ENCODE peak calls at places on chromosomes 12 and 14, in nine cellular contexts. R is CD4-positive, CD25-positive, alpha-beta regulatory T cell; T is neural progenitor cell; G is fibroblast of lung; X is A549; A is kidney; O is HepG2; F is neuronal stem cell; S is GM23248. I is an unnamed sample.
A peak's percentile ranks its signal among the peaks of the same experiment; 100 is the strongest.

GRCh38 chr12:45338272-45338671 is 122.4 kb downstream of the ANO6 start:
- DNase-seq in R (no peak), T (no peak), G (peak; percentile 40), X (no peak), A (no peak), O (no peak), F (no peak), S (no peak), I (no peak)

GRCh38 chr14:101176535-101177205 is 273.1 kb upstream of the RTL1 start:
- DNase-seq in R (no peak), T (no peak), G (no peak), X (no peak), A (no peak), O (no peak), F (no peak), S (no peak), I (no peak)

GRCh38 chr12:88833641-88834116 is 253.4 kb upstream of the KITLG start:
- DNase-seq in R (no peak), T (no peak), G (peak; percentile 66), X (no peak), A (no peak), O (no peak), F (no peak), S (peak; percentile 39), I (no peak)

GRCh38 chr14:53493310-53493709 is 340.2 kb upstream of the DDHD1 start:
- DNase-seq in R (no peak), T (no peak), G (no peak), X (no peak), A (no peak), O (no peak), F (no peak), S (no peak), I (no peak)

GRCh38 chr14:88426271-88426670 is 40.8 kb downstream of the SPATA7 start:
- DNase-seq in R (no peak), T (peak; percentile 7), G (peak; percentile 81), X (no peak), A (no peak), O (no peak), F (no peak), S (no peak), I (no peak)

GRCh38 chr12:64587447-64587846 is 22.8 kb upstream of the RASSF3 start:
- DNase-seq in R (no peak), T (no peak), G (no peak), X (no peak), A (no peak), O (no peak), F (no peak), S (no peak), I (no peak)

GRCh38 chr12:40672650-40673319 is 19.5 kb upstream of the CNTN1 start:
- DNase-seq in R (no peak), T (no peak), G (no peak), X (no peak), A (no peak), O (no peak), F (no peak), S (no peak), I (no peak)

GRCh38 chr12:52413787-52414345 is 7.7 kb upstream of the KRT82 start:
- DNase-seq in R (no peak), T (no peak), G (no peak), X (no peak), A (no peak), O (no peak), F (no peak), S (no peak), I (no peak)

GRCh38 chr12:53195516-53196420 is 11.3 kb downstream of the ITGB7 start:
- DNase-seq in R (no peak), T (no peak), G (peak; percentile 32), X (no peak), A (no peak), O (no peak), F (no peak), S (peak; percentile 40), I (no peak)

GRCh38 chr12:104886418-104887401 is 71.4 kb downstream of the SLC41A2 start:
- DNase-seq in R (no peak), T (no peak), G (peak; percentile 59), X (no peak), A (no peak), O (no peak), F (no peak), S (peak; percentile 50), I (no peak)

GRCh38 chr12:59393506-59393905 is 202.3 kb upstream of the SLC16A7 start:
- DNase-seq in R (no peak), T (no peak), G (no peak), X (no peak), A (no peak), O (no peak), F (no peak), S (no peak), I (no peak)

GRCh38 chr14:22070119-22070982 is 396.7 kb upstream of the OR4E1 start:
- DNase-seq in R (peak; percentile 57), T (peak; percentile 53), G (no peak), X (no peak), A (peak; percentile 71), O (no peak), F (no peak), S (peak; percentile 4), I (no peak)

GRCh38 chr14:22065372-22065771 is 391.8 kb upstream of the OR4E1 start:
- DNase-seq in R (no peak), T (no peak), G (no peak), X (no peak), A (no peak), O (no peak), F (no peak), S (no peak), I (no peak)

GRCh38 chr14:22071001-22071400 is 397.4 kb upstream of the OR4E1 start:
- DNase-seq in R (peak; percentile 63), T (no peak), G (no peak), X (no peak), A (no peak), O (no peak), F (no peak), S (no peak), I (no peak)
- H3K4me1 ChIP-seq in R (peaks cover 6% of the 10 kb centered on the region), T (peaks cover 9% of the 10 kb centered on the region), G (no peaks in the 10 kb centered on the region), X (no peaks in the 10 kb centered on the region), A (no peaks in the 10 kb centered on the region), O (no peaks in the 10 kb centered on the region), F (no peaks in the 10 kb centered on the region), S (no peaks in the 10 kb centered on the region), I (no peaks in the 10 kb centered on the region)

DNA sequence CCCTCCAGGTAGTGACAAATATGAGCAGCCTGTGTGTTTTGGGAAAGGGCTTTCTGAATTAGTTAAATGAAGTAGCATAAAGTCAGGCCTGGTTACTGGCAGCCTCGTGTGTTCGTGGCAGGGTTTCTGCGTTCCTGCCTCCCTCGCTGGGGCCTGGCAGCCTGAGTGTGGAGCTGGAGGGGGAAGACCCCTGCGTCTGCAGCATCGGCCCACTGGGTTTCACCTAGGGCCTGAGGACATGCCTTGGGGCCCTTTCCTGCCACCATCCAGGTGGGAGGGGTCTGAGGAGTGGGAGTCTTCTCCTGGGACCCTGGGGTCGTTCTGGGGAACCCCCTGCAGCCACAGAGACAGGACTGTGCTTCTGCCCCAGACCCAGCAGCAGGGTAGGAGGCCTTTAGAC is 20.4 kb upstream of the AMN start:
- DNase-seq in R (no peak), T (no peak), G (no peak), X (no peak), A (no peak), O (no peak), F (no peak), S (no peak), I (no peak)
- H3K4me3 ChIP-seq in R (no peak overlapping the region), T (no peak overlapping the region), G (no peak overlapping the region), X (no peak overlapping the region), A (no peak overlapping the region), O (no peak overlapping the region), F (no peak overlapping the region), S (no peak overlapping the region), I (no peak overlapping the region)

DNA sequence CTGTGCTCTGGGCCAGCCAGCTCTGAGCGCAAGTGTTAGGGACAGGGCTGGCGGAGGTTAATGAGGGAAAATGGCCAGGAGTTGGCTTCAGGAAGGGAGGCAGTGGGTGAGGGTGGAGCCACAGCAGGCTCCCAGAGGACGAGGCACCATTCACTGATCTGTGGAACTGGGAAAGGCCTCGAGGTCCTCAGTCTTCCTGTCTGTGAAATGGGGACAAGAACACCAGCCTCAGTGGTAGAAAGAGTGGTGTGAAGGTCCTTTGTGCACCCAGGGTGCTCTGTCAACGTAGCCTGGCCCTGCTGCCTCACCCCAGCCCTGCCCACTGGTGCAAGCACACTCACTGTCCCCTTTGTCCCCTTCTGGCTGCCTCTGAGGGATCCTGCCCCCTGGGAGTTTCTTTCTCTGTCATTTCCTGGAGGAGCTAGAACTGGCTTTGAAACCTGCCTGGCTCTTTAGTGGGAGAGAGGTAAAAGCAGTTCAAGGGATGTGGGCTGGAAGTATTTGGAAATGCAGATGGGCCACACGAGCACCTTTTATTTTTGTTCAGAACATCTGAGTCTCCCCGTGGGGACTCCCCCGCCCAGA is 25.0 kb downstream of the SYNDIG1L start:
- DNase-seq in R (no peak), T (no peak), G (no peak), X (no peak), A (no peak), O (no peak), F (no peak), S (no peak), I (no peak)
- H3K4me1 ChIP-seq in R (peaks cover 25% of the 10 kb centered on the region), T (peaks cover 41% of the 10 kb centered on the region), G (peaks cover 2% of the 10 kb centered on the region), X (no peaks in the 10 kb centered on the region), A (peaks cover 7% of the 10 kb centered on the region), O (no peaks in the 10 kb centered on the region), F (peaks cover 13% of the 10 kb centered on the region), S (no peaks in the 10 kb centered on the region), I (no peaks in the 10 kb centered on the region)

GRCh38 chr12:106071686-106072085 is 67.1 kb downstream of the NUAK1 start:
- DNase-seq in R (no peak), T (no peak), G (no peak), X (no peak), A (no peak), O (no peak), F (no peak), S (no peak), I (no peak)

GRCh38 chr12:106072751-106073150 is 66.0 kb downstream of the NUAK1 start:
- DNase-seq in R (no peak), T (no peak), G (no peak), X (no peak), A (no peak), O (no peak), F (no peak), S (no peak), I (no peak)

GRCh38 chr12:106073179-106073578 is 65.6 kb downstream of the NUAK1 start:
- DNase-seq in R (no peak), T (no peak), G (no peak), X (no peak), A (no peak), O (no peak), F (no peak), S (no peak), I (no peak)

GRCh38 chr12:106074361-106074705 is 64.4 kb downstream of the NUAK1 start:
- DNase-seq in R (no peak), T (no peak), G (no peak), X (no peak), A (no peak), O (no peak), F (no peak), S (peak; percentile 43), I (no peak)

DNA sequence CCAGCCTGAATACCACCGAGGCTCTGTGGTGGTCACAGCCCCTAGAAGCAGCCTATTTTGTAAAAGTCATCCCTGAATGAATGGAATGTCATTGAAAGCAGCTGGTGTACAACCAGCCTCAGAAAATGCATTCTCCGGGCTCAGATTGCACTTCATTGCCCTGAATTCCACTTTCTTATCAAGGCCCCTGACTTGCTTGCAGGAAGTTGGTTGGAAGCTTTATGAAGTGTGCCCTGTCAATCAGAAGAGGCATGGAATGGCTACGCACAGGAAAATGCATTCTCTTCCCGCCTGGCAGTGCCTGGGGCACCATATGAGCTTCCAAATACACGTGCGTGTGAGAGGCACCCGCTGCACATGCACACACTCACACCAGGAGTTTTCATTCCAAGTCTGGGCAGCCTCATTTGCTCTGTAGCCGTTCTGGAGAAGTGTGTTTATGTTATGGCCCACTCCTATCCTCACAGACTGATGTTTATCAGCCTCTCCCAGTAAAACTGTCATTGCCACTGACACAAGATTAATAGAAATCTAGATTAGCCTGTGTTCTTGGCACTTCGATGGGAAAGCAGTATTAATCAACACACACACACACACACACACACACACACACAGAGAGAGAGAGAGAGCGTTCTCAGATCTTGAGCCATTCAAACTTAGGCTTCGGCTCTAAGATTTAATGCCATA is 63.9 kb downstream of the NUAK1 start:
- DNase-seq in R (no peak), T (peak; percentile 58), G (peak; percentile 92), X (no peak), A (no peak), O (no peak), F (peak; percentile 67), S (no peak), I (no peak)
- H3K4me3 ChIP-seq in R (no peak overlapping the region), T (no peak overlapping the region), G (no peak overlapping the region), X (no peak overlapping the region), A (no peak overlapping the region), O (no peak overlapping the region), F (no peak overlapping the region), S (no peak overlapping the region), I (no peak overlapping the region)

I was measured in BE2C.